ENCODE peak calls at places on chromosomes 3 and 15, in seven cellular contexts. W, P, A, O, V, J and F are unnamed samples.

GRCh38 chr15:100255644-100256043 is 86.1 kb downstream of the ADAMTS17 start:
- DNase-seq in W (peak; percentile 11), P (no peak), A (no peak), O (no peak), V (no peak), J (no peak), F (no peak)

GRCh38 chr3:163951397-163951987 is 1126.8 kb downstream of the SI start:
- DNase-seq in W (no peak), P (no peak), A (no peak), O (peak; percentile 15), V (no peak), J (no peak), F (no peak)

GRCh38 chr3:134326760-134327593 is 47.3 kb downstream of the AMOTL2 start:
- DNase-seq in W (peak; percentile 100), P (peak; percentile 83), A (peak; percentile 97), O (peak; percentile 94), V (peak; percentile 64), J (peak; percentile 97), F (no peak)

GRCh38 chr3:120908030-120908802 is at the start of gene STXBP5L:
- DNase-seq in W (peak; percentile 99), P (peak; percentile 99), A (peak; percentile 52), O (peak; percentile 63), V (peak; percentile 96), J (peak; percentile 61), F (peak; percentile 97)

GRCh38 chr3:128497305-128498126 is 4.5 kb upstream of the GATA2 start:
- DNase-seq in W (peak; percentile 95), P (peak; percentile 92), A (no peak), O (peak; percentile 58), V (no peak), J (peak; percentile 59), F (no peak)

GRCh38 chr3:123576119-123576518 is 8.7 kb downstream of the HACD2 start:
- DNase-seq in W (no peak), P (no peak), A (peak; percentile 38), O (no peak), V (no peak), J (no peak), F (no peak)

GRCh38 chr3:15309662-15310335 is 22.6 kb downstream of the SH3BP5 start:
- DNase-seq in W (no peak), P (no peak), A (no peak), O (no peak), V (no peak), J (no peak), F (no peak)

GRCh38 chr15:42137461-42138261 is 18.8 kb downstream of the PLA2G4F start:
- DNase-seq in W (peak; percentile 80), P (peak; percentile 50), A (peak; percentile 50), O (peak; percentile 63), V (peak; percentile 49), J (no peak), F (no peak)

GRCh38 chr3:107884719-107885460 is 205.9 kb downstream of the CD47 start:
- DNase-seq in W (peak; percentile 44), P (no peak), A (peak; percentile 61), O (peak; percentile 65), V (no peak), J (peak; percentile 31), F (no peak)

GRCh38 chr3:9717050-9717555 is 13.5 kb downstream of the CPNE9 start:
- DNase-seq in W (no peak), P (no peak), A (no peak), O (no peak), V (no peak), J (no peak), F (no peak)

GRCh38 chr3:141876381-141876890 is at the start of gene ATP1B3:
- DNase-seq in W (peak; percentile 82), P (peak; percentile 71), A (peak; percentile 78), O (peak; percentile 86), V (peak; percentile 77), J (peak; percentile 78), F (peak; percentile 80)

GRCh38 chr3:180252683-180253082 is 215.9 kb upstream of the PEX5L start:
- DNase-seq in W (no peak), P (no peak), A (no peak), O (no peak), V (no peak), J (no peak), F (no peak)

GRCh38 chr3:22900296-22900695 is 302.8 kb upstream of the UBE2E2 start:
- DNase-seq in W (no peak), P (no peak), A (no peak), O (no peak), V (no peak), J (peak; percentile 77), F (no peak)

GRCh38 chr3:134344560-134344959 is 29.7 kb downstream of the AMOTL2 start:
- DNase-seq in W (no peak), P (no peak), A (no peak), O (no peak), V (no peak), J (no peak), F (no peak)

GRCh38 chr15:77720617-77721016 is 87.9 kb upstream of the LINGO1 start:
- DNase-seq in W (no peak), P (no peak), A (no peak), O (no peak), V (no peak), J (no peak), F (no peak)

GRCh38 chr3:179546814-179547241 is 15.9 kb upstream of the ACTL6A start:
- DNase-seq in W (peak; percentile 57), P (peak; percentile 36), A (no peak), O (no peak), V (no peak), J (peak; percentile 55), F (no peak)

GRCh38 chr3:143331336-143331735 is 211.8 kb downstream of the CHST2 start:
- DNase-seq in W (no peak), P (no peak), A (no peak), O (no peak), V (no peak), J (no peak), F (no peak)
- H2AK5ac ChIP-seq in W (no peak overlapping the region), P (no peak overlapping the region), A (no peak overlapping the region), O (peak overlapping the region; percentile 18), V (no peak overlapping the region), J (no peak overlapping the region), F (no peak overlapping the region)

DNA sequence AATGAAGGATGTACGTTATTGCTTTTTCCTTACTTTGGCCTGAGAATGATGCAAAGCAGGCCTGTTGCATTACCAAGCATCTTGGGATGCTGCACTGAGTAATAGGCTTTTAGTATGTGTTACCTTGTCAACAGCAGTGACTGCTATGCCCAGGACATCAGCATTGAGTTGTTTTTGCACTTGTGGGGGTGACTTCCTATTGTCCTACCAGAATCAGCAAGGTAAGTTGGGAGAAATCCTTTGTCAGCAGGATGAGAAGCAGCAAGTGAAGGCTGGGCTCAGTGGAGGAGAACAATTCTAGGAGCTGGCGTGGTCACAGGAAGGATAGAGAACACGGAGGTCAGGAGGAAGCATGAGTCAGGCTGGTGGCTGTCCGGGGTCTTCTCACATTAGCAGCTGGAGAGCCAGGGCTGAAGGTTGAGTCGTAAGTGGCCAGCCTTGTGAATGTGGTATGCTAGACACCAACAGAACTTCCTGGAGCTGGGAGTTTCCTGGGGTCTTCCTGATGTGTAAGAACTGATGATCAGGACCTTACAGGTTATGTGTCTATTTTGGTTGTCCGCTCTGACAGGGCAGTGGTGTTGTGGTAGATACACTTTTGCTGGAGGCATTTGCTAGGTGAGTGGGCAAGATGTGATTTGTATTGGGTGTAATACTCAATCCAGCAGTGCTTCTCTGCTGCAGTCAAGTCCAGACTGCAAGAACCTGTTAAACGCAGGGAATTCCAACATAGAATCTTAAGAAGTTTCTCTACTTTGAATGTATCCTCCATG is 142.7 kb downstream of the FNDC3B start:
- DNase-seq in W (peak; percentile 75), P (no peak), A (peak; percentile 82), O (peak; percentile 93), V (no peak), J (no peak), F (no peak)
- H3K18ac ChIP-seq in W (no peak overlapping the region), P (no peak overlapping the region), A (no peak overlapping the region), O (peak overlapping the region; percentile 73), V (no peak overlapping the region), J (no peak overlapping the region), F (no peak overlapping the region)

GRCh38 chr3:98966862-98967554 is 65.5 kb upstream of the DCBLD2 start:
- DNase-seq in W (no peak), P (no peak), A (no peak), O (no peak), V (no peak), J (no peak), F (no peak)
- H2AK5ac ChIP-seq in W (no peak overlapping the region), P (no peak overlapping the region), A (peak overlapping the region; percentile 82), O (peak overlapping the region; percentile 79), V (no peak overlapping the region), J (no peak overlapping the region), F (no peak overlapping the region)

DNA sequence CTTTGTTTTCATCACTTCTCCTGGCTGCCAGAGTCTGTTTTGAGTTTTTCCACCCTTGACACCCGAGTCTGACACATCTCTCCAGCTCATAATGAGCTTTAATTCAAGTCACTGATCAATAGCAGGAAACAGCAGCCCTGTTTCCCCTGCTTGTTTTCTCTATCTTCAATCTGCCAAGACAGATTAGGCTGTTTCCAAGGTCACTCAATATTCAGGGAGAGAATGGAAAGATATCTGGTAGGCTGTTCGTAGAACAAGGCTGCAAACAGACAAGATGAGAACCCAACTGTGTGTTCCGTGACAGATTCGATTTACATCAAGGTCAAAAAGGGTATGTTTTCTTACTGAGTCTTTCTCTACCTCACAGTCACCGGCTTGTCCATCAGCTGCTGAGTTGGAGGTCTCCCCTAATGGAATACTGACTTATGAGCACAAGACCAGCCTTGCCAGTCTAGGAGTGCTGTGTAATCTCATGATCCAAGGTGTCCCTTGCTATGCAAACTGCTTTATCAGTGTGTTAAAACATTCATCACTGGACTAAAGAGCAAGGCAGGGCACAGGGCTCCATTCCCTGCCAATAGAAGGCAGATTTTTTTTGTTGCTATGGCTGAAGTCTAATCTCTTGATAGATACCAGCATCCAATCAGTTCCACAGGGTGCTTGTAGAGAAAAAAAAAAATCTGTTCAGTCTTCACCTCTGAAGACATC is 187.9 kb upstream of the LMCD1 start:
- DNase-seq in W (peak; percentile 80), P (no peak), A (no peak), O (no peak), V (no peak), J (no peak), F (no peak)
- H3K18ac ChIP-seq in W (peak overlapping the region; percentile 7), P (no peak overlapping the region), A (no peak overlapping the region), O (no peak overlapping the region), V (no peak overlapping the region), J (no peak overlapping the region), F (no peak overlapping the region)